ENCODE peak calls at places on chromosomes 11 and 22, in six cellular contexts. H is breast epithelium, I is H1, Y is HCT116, F is transverse colon, K is stomach. X is an unnamed sample.

GRCh38 chr11:4019891-4020290 is 74.7 kb upstream of the RRM1 start:
- DNase-seq in H (no peak), I (no peak), Y (no peak), F (no peak), K (no peak), X (no peak)

GRCh38 chr22:45604239-45604711 is 67.4 kb upstream of the ATXN10 start:
- DNase-seq in I (no peak), H (peak; percentile 77), K (no peak), Y (no peak), F (no peak), X (no peak)

GRCh38 chr11:71063129-71063528 is 189.2 kb downstream of the SHANK2 start:
- DNase-seq in I (no peak), K (no peak), Y (no peak), H (no peak), F (no peak), X (no peak)

GRCh38 chr11:122193457-122193856 is 77.4 kb upstream of the BLID start:
- DNase-seq in Y (no peak), H (no peak), F (no peak), I (no peak), K (no peak), X (peak; percentile 81)

GRCh38 chr22:28899199-28899853 is 16.0 kb downstream of the ZNRF3 start:
- DNase-seq in K (no peak), Y (no peak), H (peak; percentile 48), I (no peak), F (no peak), X (no peak)

GRCh38 chr11:75365711-75366181 is 14.3 kb upstream of the ARRB1 start:
- DNase-seq in H (no peak), F (no peak), I (no peak), K (no peak), Y (no peak), X (no peak)

GRCh38 chr22:26828311-26828710 is 170.9 kb downstream of the MIAT start:
- DNase-seq in H (no peak), I (no peak), F (no peak), Y (no peak), K (no peak), X (no peak)

GRCh38 chr11:111978028-111978771 is 41.1 kb downstream of the DIXDC1 start:
- DNase-seq in K (no peak), Y (no peak), H (peak; percentile 73), F (peak; percentile 37), I (peak; percentile 59), X (no peak)

GRCh38 chr11:65609236-65609635 is 4.8 kb downstream of the MAP3K11 start:
- DNase-seq in F (no peak), K (no peak), Y (no peak), I (no peak), H (no peak), X (no peak)

GRCh38 chr11:134074346-134074745 is 5.5 kb downstream of the JAM3 start:
- DNase-seq in Y (no peak), H (no peak), I (no peak), F (no peak), K (no peak), X (peak; percentile 39)

GRCh38 chr22:33584152-33584551 is 336.1 kb downstream of the LARGE1 start:
- DNase-seq in H (no peak), F (no peak), Y (no peak), I (no peak), K (no peak), X (no peak)

GRCh38 chr11:13834463-13834862 is 128.1 kb upstream of the SPON1 start:
- DNase-seq in K (no peak), F (no peak), I (peak; percentile 74), H (no peak), Y (no peak), X (no peak)

GRCh38 chr11:19237381-19237780 is 3.4 kb downstream of the E2F8 start:
- DNase-seq in I (no peak), K (no peak), Y (no peak), F (no peak), H (no peak), X (no peak)

GRCh38 chr11:46120711-46121327 is 435 bp downstream of the PHF21A start:
- DNase-seq in H (peak; percentile 42), I (peak; percentile 64), F (peak; percentile 41), K (peak; percentile 43), Y (no peak), X (no peak)

GRCh38 chr11:126596474-126596873 is 241.0 kb downstream of the ST3GAL4 start:
- DNase-seq in K (no peak), Y (no peak), F (no peak), H (no peak), I (no peak), X (no peak)

GRCh38 chr11:37142591-37142990 is 544.6 kb upstream of the RAG2 start:
- DNase-seq in Y (no peak), H (no peak), I (no peak), F (no peak), K (no peak), X (no peak)

GRCh38 chr11:43737194-43737575 is 56.6 kb downstream of the HSD17B12 start:
- DNase-seq in I (no peak), H (no peak), Y (no peak), K (no peak), F (no peak), X (no peak)

GRCh38 chr11:29333993-29334780 is 682.6 kb downstream of the KCNA4 start:
- DNase-seq in H (no peak), Y (peak; percentile 29), I (no peak), K (no peak), F (no peak), X (no peak)

GRCh38 chr11:78261367-78261766 is 72.6 kb downstream of the USP35 start:
- DNase-seq in K (no peak), H (no peak), I (no peak), Y (no peak), F (no peak), X (no peak)

GRCh38 chr22:24496234-24496633 is 1.1 kb downstream of the UPB1 start:
- DNase-seq in Y (no peak), F (no peak), I (no peak), H (no peak), K (no peak), X (no peak)

GRCh38 chr11:104529213-104529612 is 365.3 kb upstream of the PDGFD start:
- DNase-seq in I (no peak), F (no peak), K (no peak), H (no peak), Y (no peak), X (no peak)

GRCh38 chr11:15114501-15115475 is at the start of gene INSC:
- DNase-seq in K (no peak), I (peak; percentile 58), Y (no peak), H (no peak), F (no peak), X (peak; percentile 72)

GRCh38 chr22:44647141-44647540 is 54.9 kb upstream of the PRR5 start:
- DNase-seq in K (no peak), F (no peak), Y (no peak), I (no peak), H (no peak), X (no peak)

GRCh38 chr22:30396871-30397655 is at the start of gene SEC14L2:
- DNase-seq in K (peak; percentile 79), H (peak; percentile 72), Y (peak; percentile 43), F (peak; percentile 78), I (peak; percentile 83), X (no peak)

GRCh38 chr22:49768511-49768910 is 59.2 kb downstream of the BRD1 start:
- DNase-seq in K (no peak), I (no peak), Y (no peak), H (no peak), F (peak; percentile 1), X (no peak)

GRCh38 chr11:33652001-33652400 is 48.6 kb downstream of the C11orf91 start:
- DNase-seq in I (no peak), Y (no peak), F (no peak), K (no peak), H (no peak), X (no peak)

DNA sequence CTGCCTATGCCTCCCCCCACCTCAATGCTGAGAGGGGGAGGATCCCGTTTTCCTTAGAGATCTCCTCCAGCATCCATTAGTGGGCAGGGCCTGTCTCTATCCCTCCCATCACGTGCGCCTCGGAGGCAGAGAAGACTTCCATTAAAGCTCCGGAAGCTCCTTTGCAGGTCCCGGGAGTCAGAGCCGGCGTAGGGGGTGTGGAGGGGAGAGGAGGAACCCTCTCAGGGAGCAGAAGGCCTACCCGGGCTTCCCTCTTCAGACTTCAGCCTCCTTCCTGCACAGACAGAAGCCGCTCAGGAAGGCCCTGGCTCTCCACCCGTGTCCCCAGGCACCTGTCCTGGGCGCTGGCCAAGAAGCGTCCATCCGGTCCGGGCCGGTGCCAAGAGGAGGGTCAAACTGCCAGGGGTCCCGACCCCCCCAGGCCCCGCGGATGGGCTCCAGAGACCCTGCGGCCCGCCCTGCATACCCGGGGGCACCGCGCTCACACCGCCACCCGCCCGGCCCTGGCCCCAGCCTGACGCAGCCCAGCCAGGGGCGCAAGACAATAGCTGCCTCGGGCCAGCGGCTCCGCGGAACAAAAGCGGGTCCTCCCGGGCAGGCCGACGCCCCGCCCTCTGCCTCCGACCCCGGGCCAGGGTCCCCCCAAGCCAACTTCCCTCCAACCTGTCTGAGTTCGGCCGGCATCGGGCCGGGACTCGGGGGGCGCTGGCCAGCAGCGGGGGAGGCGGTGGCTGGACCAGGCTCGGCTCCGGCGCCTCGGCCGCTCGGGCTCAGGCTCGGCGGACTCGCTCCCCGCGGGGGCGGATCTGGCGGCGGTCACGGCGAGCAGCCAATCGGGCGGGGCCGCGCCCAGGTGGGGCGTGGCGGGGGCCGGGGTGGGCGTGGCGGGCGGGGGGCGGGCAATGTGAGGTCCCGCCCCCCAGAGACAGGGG is 29.9 kb downstream of the ARVCF start:
- DNase-seq in I (peak; percentile 89), K (peak; percentile 79), F (peak; percentile 83), Y (no peak), H (peak; percentile 66), X (no peak)
- TF ChIP-seq POLR2A in I (peak; percentile 80), K (no peak), F (peak; percentile 56), Y (peak; percentile 31), H (no peak), X (peak; percentile 73)

GRCh38 chr11:113774174-113774503 is 647 bp upstream of the ZW10 start:
- DNase-seq in F (no peak), K (no peak), I (no peak), H (no peak), Y (no peak), X (no peak)
- TF ChIP-seq CTCF in F (no peak), K (peak; percentile 25), I (no peak), H (no peak), Y (no peak), X (no peak)

GRCh38 chr11:12539570-12539969 is 134.7 kb upstream of the TEAD1 start:
- DNase-seq in Y (no peak), I (no peak), H (peak; percentile 2), K (no peak), F (no peak), X (no peak)
- TF ChIP-seq POLR2AphosphoS5 in Y (no peak), I (no peak), H (no peak), K (no peak), F (peak; percentile 45), X (peak; percentile 54)

DNA sequence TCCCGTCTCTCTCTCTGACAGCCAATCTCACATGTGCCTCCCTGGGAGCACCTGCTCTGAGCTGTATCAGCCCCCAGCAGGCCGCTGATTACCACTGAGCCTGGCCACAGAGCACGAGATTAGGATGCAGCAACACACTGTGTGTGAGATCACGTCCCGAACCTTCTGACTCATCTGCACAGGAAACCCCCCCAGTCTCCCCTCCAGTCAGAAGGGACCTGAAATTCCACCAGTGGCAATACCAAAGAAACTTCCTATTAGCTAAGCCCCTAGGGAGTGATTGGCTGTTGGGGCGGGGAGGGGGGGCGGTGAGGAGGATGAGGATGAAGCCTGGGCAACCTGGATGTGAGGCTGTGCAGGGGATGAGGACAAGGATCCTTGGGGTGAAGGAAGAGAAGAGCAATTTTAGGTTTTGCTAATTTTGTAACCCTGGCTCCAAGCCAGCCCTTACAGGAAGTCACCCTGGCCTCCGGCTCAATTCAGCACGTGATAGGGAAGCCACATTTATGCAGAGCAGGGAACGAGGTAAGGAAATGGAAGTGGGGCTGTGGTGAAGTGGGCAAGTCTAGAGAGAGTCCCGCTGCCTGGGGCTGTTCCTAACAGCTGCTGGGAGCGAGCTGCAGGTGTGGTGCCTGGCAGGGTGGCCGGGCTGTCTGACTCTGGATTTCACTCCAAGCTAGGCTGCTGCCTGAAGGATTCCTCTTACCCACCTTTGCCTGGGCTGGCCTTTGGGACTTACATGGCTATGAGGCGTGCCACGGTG is 1.9 kb downstream of the SLC43A3 start:
- DNase-seq in H (peak; percentile 70), K (peak; percentile 56), F (peak; percentile 66), Y (no peak), I (no peak), X (peak; percentile 95)
- TF ChIP-seq POLR2A in H (no peak), K (no peak), F (no peak), Y (no peak), I (no peak), X (no peak)

X was measured in esophagus muscularis mucosa.